ENCODE peak calls at places on chromosomes 3 and 15, in eight cellular contexts. One of them, this sample, is unnamed.

GRCh38 chr3:46628980-46629379 is 16.7 kb downstream of the FAM240A start:
- DNase-seq in neural crest cell: no peak
- DNase-seq in stomach: no peak
- DNase-seq in BJ: no peak
- DNase-seq in MCF 10A: no peak
- DNase-seq in lower leg skin: no peak
- DNase-seq in heart right ventricle: no peak
- DNase-seq in choroid plexus epithelial cell: no peak
- DNase-seq in this sample: no peak

GRCh38 chr15:63372018-63372705 is 9.5 kb downstream of the CA12 start:
- DNase-seq in MCF 10A: peak
- DNase-seq in stomach: no peak
- DNase-seq in BJ: peak
- DNase-seq in choroid plexus epithelial cell: peak
- DNase-seq in heart right ventricle: no peak
- DNase-seq in neural crest cell: no peak
- DNase-seq in lower leg skin: peak
- DNase-seq in this sample: no peak

GRCh38 chr3:146035366-146035765 is 125.6 kb downstream of the PLOD2 start:
- DNase-seq in lower leg skin: no peak
- DNase-seq in MCF 10A: no peak
- DNase-seq in heart right ventricle: no peak
- DNase-seq in neural crest cell: no peak
- DNase-seq in choroid plexus epithelial cell: peak
- DNase-seq in stomach: no peak
- DNase-seq in BJ: peak
- DNase-seq in this sample: no peak

GRCh38 chr3:16140116-16140893 is 34.2 kb upstream of the GALNT15 start:
- DNase-seq in stomach: no peak
- DNase-seq in neural crest cell: no peak
- DNase-seq in lower leg skin: peak
- DNase-seq in BJ: peak
- DNase-seq in choroid plexus epithelial cell: peak
- DNase-seq in MCF 10A: peak
- DNase-seq in heart right ventricle: no peak
- DNase-seq in this sample: no peak

GRCh38 chr3:37419979-37420378 is 245.6 kb upstream of the LRRFIP2 start:
- DNase-seq in stomach: no peak
- DNase-seq in choroid plexus epithelial cell: no peak
- DNase-seq in heart right ventricle: no peak
- DNase-seq in neural crest cell: no peak
- DNase-seq in BJ: no peak
- DNase-seq in lower leg skin: no peak
- DNase-seq in MCF 10A: no peak
- DNase-seq in this sample: no peak

GRCh38 chr3:135867911-135868310 is 97.6 kb upstream of the PPP2R3A start:
- DNase-seq in stomach: no peak
- DNase-seq in heart right ventricle: no peak
- DNase-seq in lower leg skin: no peak
- DNase-seq in BJ: no peak
- DNase-seq in neural crest cell: no peak
- DNase-seq in MCF 10A: no peak
- DNase-seq in choroid plexus epithelial cell: no peak
- DNase-seq in this sample: no peak

GRCh38 chr3:165983284-165983683 is 146.1 kb upstream of the BCHE start:
- DNase-seq in lower leg skin: no peak
- DNase-seq in choroid plexus epithelial cell: peak
- DNase-seq in MCF 10A: peak
- DNase-seq in heart right ventricle: no peak
- DNase-seq in BJ: no peak
- DNase-seq in neural crest cell: no peak
- DNase-seq in stomach: no peak
- DNase-seq in this sample: no peak

GRCh38 chr15:63565784-63566183 is 31.4 kb upstream of the FBXL22 start:
- DNase-seq in neural crest cell: no peak
- DNase-seq in lower leg skin: no peak
- DNase-seq in choroid plexus epithelial cell: no peak
- DNase-seq in stomach: no peak
- DNase-seq in MCF 10A: no peak
- DNase-seq in heart right ventricle: no peak
- DNase-seq in BJ: no peak
- DNase-seq in this sample: no peak

GRCh38 chr15:59052915-59053407 is 52.0 kb upstream of the CCNB2 start:
- DNase-seq in stomach: no peak
- DNase-seq in BJ: no peak
- DNase-seq in heart right ventricle: no peak
- DNase-seq in neural crest cell: no peak
- DNase-seq in choroid plexus epithelial cell: no peak
- DNase-seq in lower leg skin: no peak
- DNase-seq in MCF 10A: no peak
- DNase-seq in this sample: no peak

GRCh38 chr3:37761043-37761442 is 100.6 kb upstream of the CTDSPL start:
- DNase-seq in heart right ventricle: no peak
- DNase-seq in BJ: no peak
- DNase-seq in lower leg skin: no peak
- DNase-seq in stomach: no peak
- DNase-seq in MCF 10A: no peak
- DNase-seq in choroid plexus epithelial cell: no peak
- DNase-seq in neural crest cell: no peak
- DNase-seq in this sample: no peak

GRCh38 chr3:127133971-127134370 is 59.0 kb upstream of the PRR23E start:
- DNase-seq in neural crest cell: no peak
- DNase-seq in choroid plexus epithelial cell: no peak
- DNase-seq in lower leg skin: no peak
- DNase-seq in BJ: no peak
- DNase-seq in MCF 10A: no peak
- DNase-seq in heart right ventricle: no peak
- DNase-seq in stomach: no peak
- DNase-seq in this sample: no peak

GRCh38 chr3:127132876-127133275 is 60.1 kb upstream of the PRR23E start:
- DNase-seq in MCF 10A: no peak
- DNase-seq in lower leg skin: no peak
- DNase-seq in stomach: no peak
- DNase-seq in neural crest cell: no peak
- DNase-seq in heart right ventricle: no peak
- DNase-seq in choroid plexus epithelial cell: no peak
- DNase-seq in BJ: no peak
- DNase-seq in this sample: no peak

GRCh38 chr3:127134887-127135240 is 58.1 kb upstream of the PRR23E start:
- DNase-seq in choroid plexus epithelial cell: peak
- DNase-seq in lower leg skin: no peak
- DNase-seq in neural crest cell: no peak
- DNase-seq in MCF 10A: no peak
- DNase-seq in heart right ventricle: no peak
- DNase-seq in stomach: no peak
- DNase-seq in BJ: no peak
- DNase-seq in this sample: no peak

GRCh38 chr3:127134466-127134865 is 58.5 kb upstream of the PRR23E start:
- DNase-seq in MCF 10A: no peak
- DNase-seq in neural crest cell: no peak
- DNase-seq in heart right ventricle: no peak
- DNase-seq in lower leg skin: no peak
- DNase-seq in stomach: no peak
- DNase-seq in choroid plexus epithelial cell: no peak
- DNase-seq in BJ: no peak
- DNase-seq in this sample: no peak

DNA sequence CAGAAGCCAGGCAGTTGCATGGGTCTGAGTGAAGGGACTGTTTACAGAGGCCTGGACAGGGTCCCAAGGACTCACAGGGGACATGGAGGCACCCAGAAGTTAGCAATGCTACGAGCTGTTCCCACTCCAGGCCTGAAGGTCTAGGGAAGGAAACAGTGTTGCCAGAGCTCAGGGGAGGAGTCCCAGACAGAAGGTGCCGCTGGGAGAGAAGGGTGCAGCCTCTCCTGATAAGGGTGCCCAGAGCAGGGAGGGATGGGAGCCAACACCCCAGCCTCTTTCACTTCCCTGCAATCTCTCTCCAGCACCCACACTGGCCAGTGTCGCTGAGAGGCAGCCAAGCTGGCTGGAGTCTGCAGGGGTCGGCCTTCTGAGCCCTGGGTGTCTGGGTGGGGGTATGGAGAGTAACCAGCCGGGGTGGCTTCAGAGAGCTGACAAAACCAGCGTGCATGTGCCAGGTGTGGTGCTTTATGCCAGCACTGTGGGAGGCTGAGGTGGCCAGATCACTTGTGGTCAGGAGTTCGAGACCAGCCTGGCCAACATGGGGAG is 61.2 kb upstream of the PRR23E start:
- DNase-seq in heart right ventricle: no peak
- DNase-seq in BJ: no peak
- DNase-seq in neural crest cell: no peak
- DNase-seq in MCF 10A: no peak
- DNase-seq in stomach: peak
- DNase-seq in choroid plexus epithelial cell: no peak
- DNase-seq in lower leg skin: no peak
- DNase-seq in this sample: no peak
- TF ChIP-seq CTCF in heart right ventricle: no peak
- TF ChIP-seq CTCF in BJ: no peak
- TF ChIP-seq CTCF in neural crest cell: no peak
- TF ChIP-seq CTCF in MCF 10A: no peak
- TF ChIP-seq CTCF in stomach: no peak
- TF ChIP-seq CTCF in choroid plexus epithelial cell: no peak
- TF ChIP-seq CTCF in lower leg skin: no peak
- TF ChIP-seq CTCF in this sample: no peak

DNA sequence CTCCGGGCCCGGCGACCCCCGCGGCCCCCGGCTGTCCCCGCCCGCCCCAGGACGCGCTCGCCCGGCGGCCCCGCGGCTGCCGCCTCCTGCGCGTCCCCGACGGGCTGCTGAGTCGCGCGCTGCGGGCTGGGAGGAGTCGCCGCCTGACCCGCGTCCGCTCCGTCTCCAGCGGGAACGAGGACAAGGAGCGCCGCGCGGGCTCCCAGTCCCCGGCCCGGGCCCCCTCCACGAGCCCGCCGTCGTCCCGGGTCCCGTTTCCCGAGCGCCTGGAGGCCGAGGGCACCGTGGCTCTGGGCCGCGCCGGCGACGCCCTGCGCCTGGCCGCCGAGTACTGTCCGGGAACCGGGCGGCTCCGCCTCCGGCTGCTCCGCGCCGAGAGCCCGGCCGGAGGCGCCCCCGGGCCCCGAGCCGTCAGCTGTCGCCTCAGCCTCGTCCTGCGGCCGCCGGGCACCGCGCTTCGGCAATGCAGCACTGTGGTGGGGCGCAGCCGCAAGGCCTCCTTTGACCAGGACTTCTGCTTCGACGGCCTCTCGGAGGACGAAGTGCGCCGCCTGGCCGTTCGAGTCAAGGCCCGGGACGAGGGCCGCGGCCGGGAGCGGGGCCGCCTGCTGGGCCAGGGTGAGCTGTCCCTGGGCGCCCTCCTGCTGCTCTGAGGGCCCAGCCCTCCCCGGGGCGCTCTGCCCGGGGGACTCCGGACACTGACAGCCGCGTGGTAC is 1.5 kb downstream of the C2CD4A start:
- DNase-seq in heart right ventricle: peak
- DNase-seq in stomach: peak
- DNase-seq in neural crest cell: peak
- DNase-seq in choroid plexus epithelial cell: no peak
- DNase-seq in BJ: no peak
- DNase-seq in lower leg skin: no peak
- DNase-seq in MCF 10A: peak
- DNase-seq in this sample: peak
- TF ChIP-seq CTCF in heart right ventricle: no peak
- TF ChIP-seq CTCF in stomach: peak
- TF ChIP-seq CTCF in neural crest cell: peak
- TF ChIP-seq CTCF in choroid plexus epithelial cell: peak
- TF ChIP-seq CTCF in BJ: peak
- TF ChIP-seq CTCF in lower leg skin: no peak
- TF ChIP-seq CTCF in MCF 10A: no peak
- TF ChIP-seq CTCF in this sample: no peak

GRCh38 chr3:98259707-98260106 is 4.3 kb upstream of the OR5H6 start:
- DNase-seq in MCF 10A: peak
- DNase-seq in heart right ventricle: no peak
- DNase-seq in BJ: no peak
- DNase-seq in stomach: no peak
- DNase-seq in neural crest cell: no peak
- DNase-seq in lower leg skin: no peak
- DNase-seq in choroid plexus epithelial cell: no peak
- DNase-seq in this sample: no peak
- TF ChIP-seq CTCF in MCF 10A: peak
- TF ChIP-seq CTCF in heart right ventricle: no peak
- TF ChIP-seq CTCF in BJ: no peak
- TF ChIP-seq CTCF in stomach: no peak
- TF ChIP-seq CTCF in neural crest cell: peak
- TF ChIP-seq CTCF in lower leg skin: no peak
- TF ChIP-seq CTCF in choroid plexus epithelial cell: no peak
- TF ChIP-seq CTCF in this sample: no peak

GRCh38 chr15:77636209-77636608 is 3.5 kb upstream of the LINGO1 start:
- DNase-seq in BJ: no peak
- DNase-seq in MCF 10A: no peak
- DNase-seq in choroid plexus epithelial cell: no peak
- DNase-seq in heart right ventricle: no peak
- DNase-seq in neural crest cell: no peak
- DNase-seq in lower leg skin: no peak
- DNase-seq in stomach: no peak
- DNase-seq in this sample: no peak
- TF ChIP-seq CTCF in BJ: no peak
- TF ChIP-seq CTCF in MCF 10A: no peak
- TF ChIP-seq CTCF in choroid plexus epithelial cell: no peak
- TF ChIP-seq CTCF in heart right ventricle: no peak
- TF ChIP-seq CTCF in neural crest cell: no peak
- TF ChIP-seq CTCF in lower leg skin: no peak
- TF ChIP-seq CTCF in stomach: no peak
- TF ChIP-seq CTCF in this sample: no peak

GRCh38 chr15:88476635-88477038 is 9.1 kb downstream of the MRPS11 start:
- DNase-seq in lower leg skin: no peak
- DNase-seq in stomach: peak
- DNase-seq in MCF 10A: peak
- DNase-seq in choroid plexus epithelial cell: peak
- DNase-seq in BJ: no peak
- DNase-seq in neural crest cell: peak
- DNase-seq in heart right ventricle: no peak
- DNase-seq in this sample: no peak
- TF ChIP-seq CTCF in lower leg skin: no peak
- TF ChIP-seq CTCF in stomach: peak
- TF ChIP-seq CTCF in MCF 10A: peak
- TF ChIP-seq CTCF in choroid plexus epithelial cell: peak
- TF ChIP-seq CTCF in BJ: peak
- TF ChIP-seq CTCF in neural crest cell: peak
- TF ChIP-seq CTCF in heart right ventricle: no peak
- TF ChIP-seq CTCF in this sample: no peak

DNA sequence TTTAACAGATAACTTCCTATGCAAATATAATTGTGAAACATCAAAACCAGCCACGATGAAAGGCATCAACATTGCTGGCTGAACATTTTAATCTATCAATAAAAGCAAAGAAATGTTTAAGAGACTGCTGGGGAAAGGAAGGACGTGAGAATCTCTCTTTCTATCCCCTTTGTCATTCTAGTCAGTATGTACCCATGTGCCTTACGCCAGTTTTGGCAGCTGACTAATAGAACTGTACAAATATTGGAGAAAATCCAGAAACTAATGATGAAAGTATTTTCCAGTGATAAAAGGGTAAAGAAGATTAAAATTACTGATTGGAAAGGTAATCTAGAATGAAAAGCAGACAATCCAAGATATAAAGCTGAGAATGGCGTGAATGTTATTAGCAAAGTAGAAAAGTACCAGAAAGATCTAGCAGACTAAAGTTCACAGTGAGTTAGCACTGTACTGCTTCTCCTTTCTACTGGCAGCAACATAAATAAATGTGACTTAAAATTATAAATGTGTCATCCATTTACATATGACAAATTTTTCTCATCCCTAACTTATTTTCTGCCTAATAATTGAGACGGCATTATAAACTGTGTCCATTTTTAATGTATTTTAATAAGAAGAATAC is 401.9 kb upstream of the CNTN4 start:
- DNase-seq in BJ: no peak
- DNase-seq in neural crest cell: no peak
- DNase-seq in lower leg skin: no peak
- DNase-seq in choroid plexus epithelial cell: no peak
- DNase-seq in stomach: no peak
- DNase-seq in heart right ventricle: no peak
- DNase-seq in MCF 10A: no peak
- DNase-seq in this sample: no peak
- TF ChIP-seq CTCF in BJ: no peak
- TF ChIP-seq CTCF in neural crest cell: no peak
- TF ChIP-seq CTCF in lower leg skin: no peak
- TF ChIP-seq CTCF in choroid plexus epithelial cell: no peak
- TF ChIP-seq CTCF in stomach: no peak
- TF ChIP-seq CTCF in heart right ventricle: no peak
- TF ChIP-seq CTCF in MCF 10A: no peak
- TF ChIP-seq CTCF in this sample: no peak